ENCODE peak calls at places on chromosome 9, in five cellular contexts. One of them, this sample, is unnamed.

GRCh38 chr9:135753391-135754105 is 51.6 kb downstream of the KCNT1 start:
- DNase-seq in Calu3: no peak
- DNase-seq in AG20443: no peak
- DNase-seq in foreskin fibroblast: no peak
- DNase-seq in effector CD8-positive, alpha-beta T cell: no peak
- DNase-seq in this sample: no peak

GRCh38 chr9:6076856-6077255 is 61.4 kb upstream of the RANBP6 start:
- DNase-seq in effector CD8-positive, alpha-beta T cell: no peak
- DNase-seq in AG20443: no peak
- DNase-seq in Calu3: no peak
- DNase-seq in foreskin fibroblast: no peak
- DNase-seq in this sample: no peak

GRCh38 chr9:72383978-72384709 is 19.1 kb upstream of the ZFAND5 start:
- DNase-seq in Calu3: no peak
- DNase-seq in AG20443: peak
- DNase-seq in foreskin fibroblast: peak
- DNase-seq in effector CD8-positive, alpha-beta T cell: no peak
- DNase-seq in this sample: no peak

GRCh38 chr9:74281674-74282073 is 215.5 kb upstream of the RORB start:
- DNase-seq in effector CD8-positive, alpha-beta T cell: no peak
- DNase-seq in foreskin fibroblast: no peak
- DNase-seq in Calu3: no peak
- DNase-seq in AG20443: no peak
- DNase-seq in this sample: peak

GRCh38 chr9:33860200-33860871 is 43.4 kb downstream of the UBE2R2 start:
- DNase-seq in Calu3: no peak
- DNase-seq in foreskin fibroblast: no peak
- DNase-seq in effector CD8-positive, alpha-beta T cell: no peak
- DNase-seq in AG20443: peak
- DNase-seq in this sample: peak

GRCh38 chr9:137390553-137391410 is 32.2 kb downstream of the EXD3 start:
- DNase-seq in foreskin fibroblast: peak
- DNase-seq in effector CD8-positive, alpha-beta T cell: no peak
- DNase-seq in AG20443: no peak
- DNase-seq in Calu3: no peak
- DNase-seq in this sample: peak

GRCh38 chr9:111572945-111573604 is 26.4 kb downstream of the PTGR1 start:
- DNase-seq in AG20443: peak
- DNase-seq in foreskin fibroblast: peak
- DNase-seq in Calu3: no peak
- DNase-seq in effector CD8-positive, alpha-beta T cell: no peak
- DNase-seq in this sample: no peak

GRCh38 chr9:38370231-38370630 is 22.3 kb upstream of the ALDH1B1 start:
- DNase-seq in effector CD8-positive, alpha-beta T cell: no peak
- DNase-seq in AG20443: no peak
- DNase-seq in foreskin fibroblast: no peak
- DNase-seq in Calu3: no peak
- DNase-seq in this sample: no peak

GRCh38 chr9:98873535-98874432 is 66.3 kb downstream of the GALNT12 start:
- DNase-seq in Calu3: no peak
- DNase-seq in AG20443: peak
- DNase-seq in foreskin fibroblast: peak
- DNase-seq in effector CD8-positive, alpha-beta T cell: no peak
- DNase-seq in this sample: no peak

GRCh38 chr9:13817754-13818278 is 496.1 kb downstream of the NFIB start:
- DNase-seq in effector CD8-positive, alpha-beta T cell: no peak
- DNase-seq in Calu3: no peak
- DNase-seq in foreskin fibroblast: no peak
- DNase-seq in AG20443: peak
- DNase-seq in this sample: no peak

GRCh38 chr9:124291801-124292396 is 34.1 kb downstream of the NEK6 start:
- DNase-seq in effector CD8-positive, alpha-beta T cell: no peak
- DNase-seq in AG20443: no peak
- DNase-seq in foreskin fibroblast: no peak
- DNase-seq in Calu3: no peak
- DNase-seq in this sample: no peak

GRCh38 chr9:109258619-109259321 is 62.1 kb downstream of the EPB41L4B start:
- DNase-seq in effector CD8-positive, alpha-beta T cell: no peak
- DNase-seq in foreskin fibroblast: no peak
- DNase-seq in Calu3: no peak
- DNase-seq in AG20443: no peak
- DNase-seq in this sample: no peak

GRCh38 chr9:6896562-6896961 is 138.8 kb downstream of the KDM4C start:
- DNase-seq in effector CD8-positive, alpha-beta T cell: no peak
- DNase-seq in foreskin fibroblast: no peak
- DNase-seq in AG20443: no peak
- DNase-seq in Calu3: no peak
- DNase-seq in this sample: no peak

GRCh38 chr9:33765411-33765810 is 29.9 kb upstream of the PRSS3 start:
- DNase-seq in Calu3: no peak
- DNase-seq in foreskin fibroblast: peak
- DNase-seq in AG20443: no peak
- DNase-seq in effector CD8-positive, alpha-beta T cell: no peak
- DNase-seq in this sample: peak

This sample was measured in DMS53.